ENCODE peak calls at places on chromosomes 6 and 20, in four cellular contexts. Y, F, B and G are unnamed samples. For H3K36me3 and H3K27me3, the result is how much of the 10 kb centered on the place peaks cover.

GRCh38 chr6:90066715-90067114 is 172.4 kb downstream of the GJA10 start:
- DNase-seq in Y (no peak), F (no peak), B (no peak), G (no peak)

GRCh38 chr6:57109905-57110304 is 19.9 kb downstream of the ZNF451 start:
- DNase-seq in B (no peak), Y (no peak), F (no peak), G (no peak)

GRCh38 chr20:535958-536357 is 7.6 kb downstream of the CSNK2A1 start:
- DNase-seq in Y (no peak), B (no peak), F (no peak), G (no peak)

GRCh38 chr20:10447028-10447427 is 11.9 kb downstream of the SLX4IP start:
- DNase-seq in Y (no peak), B (no peak), F (peak), G (no peak)

GRCh38 chr20:32316667-32317066 is 39.2 kb downstream of the KIF3B start:
- DNase-seq in B (no peak), Y (no peak), F (peak), G (no peak)

GRCh38 chr6:35725721-35726438 is 11.0 kb upstream of the ARMC12 start:
- DNase-seq in Y (no peak), F (peak), B (no peak), G (no peak)

GRCh38 chr6:155122199-155122950 is 127.3 kb downstream of the TIAM2 start:
- DNase-seq in Y (no peak), F (no peak), B (no peak), G (no peak)

GRCh38 chr6:144215402-144215931 is 65.2 kb downstream of the STX11 start:
- DNase-seq in F (no peak), Y (no peak), B (peak), G (no peak)

GRCh38 chr6:160750276-160750689 is 48.2 kb downstream of the PLG start:
- DNase-seq in Y (peak), F (no peak), B (no peak), G (no peak)

GRCh38 chr6:83215131-83216047 is 22.2 kb downstream of the RWDD2A start:
- DNase-seq in F (peak), Y (peak), B (no peak), G (no peak)

GRCh38 chr20:17541996-17542395 is 10.8 kb upstream of the BFSP1 start:
- DNase-seq in Y (no peak), B (no peak), F (peak), G (no peak)

GRCh38 chr20:17541596-17541995 is 10.4 kb upstream of the BFSP1 start:
- DNase-seq in B (no peak), Y (no peak), F (no peak), G (no peak)

GRCh38 chr20:17537959-17538358 is 6.8 kb upstream of the BFSP1 start:
- DNase-seq in F (no peak), Y (no peak), B (no peak), G (no peak)

GRCh38 chr20:17536944-17537444 is 5.8 kb upstream of the BFSP1 start:
- DNase-seq in Y (peak), B (no peak), F (peak), G (no peak)

GRCh38 chr20:17538517-17539170 is 7.5 kb upstream of the BFSP1 start:
- DNase-seq in Y (no peak), B (no peak), F (peak), G (no peak)
- H3K27ac ChIP-seq in Y (no peak), B (peak), F (no peak), G (no peak)

DNA sequence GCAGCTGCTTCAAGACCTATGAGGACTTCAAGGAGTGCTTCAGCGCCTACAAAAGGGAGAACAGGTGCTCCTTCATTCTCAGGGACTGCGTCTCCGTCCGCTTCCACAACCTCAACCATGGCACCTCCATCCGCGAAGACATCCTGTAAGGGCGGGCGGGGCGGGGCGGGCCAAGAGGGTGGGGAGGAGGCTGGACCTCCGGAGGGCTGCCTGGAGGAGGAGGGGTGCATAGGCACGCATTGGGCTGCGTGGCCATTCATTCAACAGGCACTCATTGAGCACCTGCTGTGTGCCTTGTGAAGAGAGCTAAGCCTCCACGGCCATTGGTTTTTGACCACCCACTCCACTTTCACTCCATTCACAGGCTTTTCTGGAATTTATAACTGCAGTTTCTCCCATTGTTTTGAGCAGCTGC is 429 bp downstream of the ZSWIM3 start:
- DNase-seq in Y (peak), F (no peak), B (no peak), G (no peak)
- H3K36me3 ChIP-seq in Y (under half), F (under half), B (under half), G (under half)

DNA sequence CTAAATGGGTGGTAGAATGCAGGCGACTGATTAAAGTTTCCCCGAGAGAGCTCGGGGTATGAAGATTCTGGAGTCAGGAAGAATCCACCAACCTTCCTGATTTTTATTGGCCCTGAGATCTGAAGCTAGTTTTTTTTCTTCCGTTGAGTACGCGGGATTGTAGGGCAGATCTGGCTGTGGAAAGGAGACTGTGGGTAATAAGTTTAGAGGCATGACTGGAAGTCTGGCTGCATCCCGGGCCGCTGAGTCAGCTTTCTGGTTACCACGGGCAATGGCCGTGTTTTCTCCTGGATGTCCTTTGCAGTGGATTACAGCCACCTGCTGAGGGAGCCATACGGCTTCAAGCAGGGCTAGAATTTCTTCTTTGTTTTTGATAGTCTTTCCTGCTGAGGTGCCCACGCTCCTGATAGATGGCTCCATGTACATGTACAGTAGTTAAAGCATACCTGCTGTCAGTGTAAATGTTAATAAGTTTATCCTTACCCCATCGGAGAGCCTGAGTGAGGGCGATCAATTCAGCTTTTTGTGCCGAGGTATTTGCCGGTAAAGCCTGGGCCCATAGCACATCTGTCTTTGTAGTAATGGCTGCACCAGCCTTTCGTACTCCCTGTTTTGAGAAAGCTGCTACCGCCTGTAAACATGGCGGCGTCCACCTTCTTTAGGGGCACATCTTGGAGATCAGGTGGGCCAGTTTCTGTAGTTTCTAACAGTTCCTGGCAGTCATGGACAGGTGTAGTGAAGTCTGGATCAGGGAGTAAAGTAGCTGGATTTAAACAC is 154.0 kb downstream of the TRIM27 start:
- DNase-seq in Y (peak), F (peak), B (no peak), G (no peak)
- H3K27me3 ChIP-seq in Y (half or more), F (half or more), B (half or more), G (under half)

DNA sequence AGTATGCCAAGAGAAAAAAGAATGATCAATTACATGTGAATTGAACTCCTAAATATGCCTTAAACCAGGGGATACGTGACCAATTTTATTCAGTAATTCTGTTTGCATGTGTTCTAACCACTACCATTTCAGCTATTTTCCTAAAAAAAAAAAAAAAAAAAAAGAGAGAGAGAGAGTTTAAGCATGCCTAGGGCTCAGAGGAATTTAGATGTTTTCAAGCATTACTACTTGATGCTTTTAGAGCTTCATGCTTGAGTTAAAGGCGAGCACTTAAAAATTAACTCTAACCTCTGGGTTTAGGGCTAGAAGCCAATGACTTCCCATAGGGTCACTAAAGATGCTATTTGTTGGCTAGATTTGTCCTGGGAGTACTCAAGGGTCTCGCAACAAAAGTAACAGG is 217.8 kb downstream of the ATXN1 start:
- DNase-seq in F (no peak), B (no peak), Y (no peak), G (no peak)
- H3K27ac ChIP-seq in F (peak), B (peak), Y (no peak), G (peak)